ENCODE peak calls at places on chromosomes 1 and 21, in six cellular contexts. C, T, P, N, F and H are unnamed samples.

GRCh38 chr1:197521118-197521739 is 253.2 kb downstream of the CRB1 start:
- DNase-seq in F (no peak), P (no peak), N (peak), T (peak), C (no peak), H (peak)

GRCh38 chr1:173122958-173123852 is 72.5 kb upstream of the TNFSF18 start:
- DNase-seq in N (peak), F (no peak), C (peak), T (peak), P (peak), H (peak)

GRCh38 chr21:46651121-46651520 is 15.6 kb downstream of the PRMT2 start:
- DNase-seq in N (no peak), F (no peak), T (no peak), C (no peak), P (no peak), H (no peak)

GRCh38 chr1:203667616-203668015 is 41.0 kb downstream of the ATP2B4 start:
- DNase-seq in T (no peak), N (no peak), P (no peak), C (no peak), F (no peak), H (no peak)

GRCh38 chr1:157334041-157334440 is 195.8 kb upstream of the ETV3 start:
- DNase-seq in T (no peak), F (no peak), N (no peak), C (no peak), P (no peak), H (no peak)

GRCh38 chr1:33683913-33684312 is 180.0 kb upstream of the HMGB4 start:
- DNase-seq in T (no peak), F (no peak), P (no peak), N (no peak), C (no peak), H (no peak)

GRCh38 chr1:63848764-63849548 is 75.1 kb downstream of the ROR1 start:
- DNase-seq in P (no peak), C (no peak), T (no peak), F (no peak), N (no peak), H (peak)

GRCh38 chr1:25467193-25467592 is 36.5 kb downstream of the MACO1 start:
- DNase-seq in N (no peak), C (no peak), T (no peak), P (no peak), F (no peak), H (no peak)

GRCh38 chr1:187129132-187129531 is 300.4 kb downstream of the PLA2G4A start:
- DNase-seq in C (no peak), T (no peak), F (no peak), P (no peak), N (no peak), H (no peak)

GRCh38 chr1:227950735-227951224 is 3.0 kb upstream of the WNT9A start:
- DNase-seq in F (no peak), P (no peak), N (no peak), T (no peak), C (no peak), H (no peak)

GRCh38 chr1:109776911-109777310 is 13.2 kb upstream of the EPS8L3 start:
- DNase-seq in C (peak), F (peak), P (peak), N (peak), T (peak), H (peak)

GRCh38 chr1:15948091-15948591 is 27.8 kb downstream of the ZBTB17 start:
- DNase-seq in P (no peak), N (no peak), C (no peak), T (no peak), F (no peak), H (peak)

GRCh38 chr1:77834771-77835334 is 53.6 kb upstream of the NEXN start:
- DNase-seq in P (no peak), C (no peak), F (no peak), T (no peak), N (no peak), H (peak)

GRCh38 chr1:36752891-36753361 is 270.2 kb upstream of the CSF3R start:
- DNase-seq in F (no peak), P (no peak), T (no peak), N (peak), C (no peak), H (no peak)

GRCh38 chr21:34670220-34670961 is 1.6 kb downstream of the CLIC6 start:
- DNase-seq in F (no peak), N (no peak), P (peak), C (peak), T (no peak), H (peak)

GRCh38 chr1:9439074-9439761 is 100.0 kb upstream of the SLC25A33 start:
- DNase-seq in F (no peak), C (no peak), P (no peak), N (peak), T (no peak), H (no peak)

GRCh38 chr1:22831729-22832413 is 121.2 kb downstream of the EPHB2 start:
- DNase-seq in C (no peak), N (peak), F (no peak), P (no peak), T (no peak), H (no peak)

GRCh38 chr1:1959840-1960479 is 40.9 kb upstream of the TMEM52 start:
- DNase-seq in N (peak), P (peak), F (no peak), C (peak), T (peak), H (peak)

DNA sequence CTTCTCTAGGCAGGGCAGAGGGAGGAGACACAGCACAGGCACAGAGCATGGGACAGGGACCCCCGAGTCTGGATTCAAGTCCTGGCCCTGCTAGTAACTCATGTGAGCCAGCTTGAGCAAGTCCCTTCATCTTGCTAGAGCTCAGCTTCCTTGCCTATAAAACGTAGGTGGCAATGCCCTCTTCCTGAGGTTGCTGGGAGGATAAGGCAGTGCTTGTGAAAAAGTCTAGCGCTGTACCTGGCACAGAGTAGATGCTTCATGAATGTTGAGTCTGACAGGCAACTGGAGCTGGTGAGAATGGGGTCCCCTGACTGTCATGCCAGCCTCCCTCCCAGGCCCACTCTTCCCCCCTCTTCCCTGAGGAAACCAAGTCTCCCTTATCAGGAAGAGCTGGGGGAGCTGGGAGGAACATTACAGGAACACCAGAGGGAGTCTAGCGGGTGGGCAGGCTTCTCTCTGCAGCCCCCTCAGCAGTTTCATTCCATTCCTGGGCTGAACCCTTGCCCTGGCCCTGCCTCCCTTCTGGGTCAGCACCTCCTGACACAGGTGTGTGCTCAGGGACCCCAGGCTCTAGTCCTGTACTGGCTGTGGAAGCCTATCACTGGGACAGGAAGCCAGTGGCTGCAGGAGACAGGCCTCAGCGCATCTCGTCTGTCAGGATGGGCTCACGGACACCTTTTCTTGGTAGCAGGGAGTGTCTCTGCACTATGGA is 9.9 kb downstream of the CHRNB2 start:
- DNase-seq in C (no peak), P (no peak), N (no peak), F (no peak), T (no peak), H (no peak)
- TF ChIP-seq CREB1 in C (no peak), P (no peak), N (no peak), F (no peak), T (no peak), H (no peak)

GRCh38 chr1:226949401-226949800 is 9.3 kb downstream of the COQ8A start:
- DNase-seq in N (no peak), T (no peak), C (no peak), F (no peak), P (no peak), H (no peak)

GRCh38 chr1:226948996-226949395 is 8.9 kb downstream of the COQ8A start:
- DNase-seq in N (no peak), T (no peak), C (no peak), P (no peak), F (no peak), H (no peak)

GRCh38 chr1:226946841-226947240 is 6.7 kb downstream of the COQ8A start:
- DNase-seq in F (no peak), T (no peak), N (no peak), C (peak), P (no peak), H (no peak)

GRCh38 chr1:226948051-226948450 is 8.0 kb downstream of the COQ8A start:
- DNase-seq in T (no peak), N (no peak), C (no peak), P (no peak), F (no peak), H (no peak)

GRCh38 chr1:226948480-226948879 is 8.4 kb downstream of the COQ8A start:
- DNase-seq in P (no peak), T (no peak), C (no peak), F (no peak), N (no peak), H (no peak)
- TF ChIP-seq CREB1 in P (no peak), T (no peak), C (no peak), F (no peak), N (no peak), H (no peak)

GRCh38 chr1:19444399-19445021 is 40.8 kb downstream of the CAPZB start:
- DNase-seq in N (no peak), F (no peak), T (no peak), C (no peak), P (no peak), H (no peak)

GRCh38 chr1:19448491-19449439 is 36.6 kb downstream of the CAPZB start:
- DNase-seq in N (no peak), C (no peak), P (no peak), F (no peak), T (no peak), H (no peak)

GRCh38 chr1:19443321-19443720 is 42.0 kb downstream of the CAPZB start:
- DNase-seq in C (no peak), F (no peak), P (no peak), N (no peak), T (no peak), H (no peak)

GRCh38 chr1:19447550-19447949 is 37.8 kb downstream of the CAPZB start:
- DNase-seq in F (no peak), N (no peak), T (no peak), C (no peak), P (no peak), H (no peak)

DNA sequence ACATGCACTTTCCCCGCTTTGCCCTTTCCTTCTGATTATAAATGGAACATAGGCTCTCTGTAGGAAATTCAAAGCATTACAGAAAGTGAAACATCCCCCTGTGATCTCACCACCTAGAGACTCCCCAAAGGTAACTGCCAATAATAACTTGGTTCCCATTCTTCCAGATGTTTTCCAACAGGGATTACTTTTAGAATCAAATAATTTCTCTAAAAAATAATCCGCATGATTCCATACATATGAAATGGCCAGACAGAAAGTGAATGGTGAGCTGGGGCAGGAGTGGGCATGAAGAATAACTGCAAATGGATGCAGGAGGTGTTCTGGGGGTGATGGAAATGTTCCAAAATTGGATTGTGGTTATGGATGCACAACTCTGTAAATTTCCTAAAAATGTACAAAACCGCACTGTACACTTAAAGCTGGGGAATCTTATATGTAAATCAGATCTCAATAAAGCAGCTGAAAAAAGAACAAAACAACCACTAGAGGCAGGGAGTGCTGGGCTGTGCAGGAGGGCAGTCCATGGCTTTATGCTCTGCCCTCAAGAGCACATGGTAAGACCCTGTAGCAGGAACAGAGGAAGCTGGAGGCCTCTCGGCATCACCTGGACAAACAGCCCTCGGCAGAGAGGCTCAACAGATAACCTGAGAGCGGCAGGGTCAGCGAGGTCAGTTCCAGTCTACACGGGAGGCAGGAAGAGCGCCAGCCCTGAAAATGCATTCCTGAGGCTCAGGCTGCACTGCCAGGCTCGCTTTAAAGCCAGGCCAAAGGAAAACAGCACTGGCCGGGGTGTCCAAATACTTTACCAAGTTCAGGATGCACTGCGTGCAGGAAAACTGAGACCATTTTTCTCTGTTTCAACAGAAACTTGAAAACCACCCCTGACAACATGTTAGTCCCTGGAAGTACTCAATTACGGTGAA is 39.7 kb downstream of the CAPZB start:
- DNase-seq in P (peak), T (no peak), F (no peak), C (no peak), N (peak), H (peak)
- TF ChIP-seq CREB1 in P (no peak), T (no peak), F (no peak), C (no peak), N (no peak), H (no peak)

DNA sequence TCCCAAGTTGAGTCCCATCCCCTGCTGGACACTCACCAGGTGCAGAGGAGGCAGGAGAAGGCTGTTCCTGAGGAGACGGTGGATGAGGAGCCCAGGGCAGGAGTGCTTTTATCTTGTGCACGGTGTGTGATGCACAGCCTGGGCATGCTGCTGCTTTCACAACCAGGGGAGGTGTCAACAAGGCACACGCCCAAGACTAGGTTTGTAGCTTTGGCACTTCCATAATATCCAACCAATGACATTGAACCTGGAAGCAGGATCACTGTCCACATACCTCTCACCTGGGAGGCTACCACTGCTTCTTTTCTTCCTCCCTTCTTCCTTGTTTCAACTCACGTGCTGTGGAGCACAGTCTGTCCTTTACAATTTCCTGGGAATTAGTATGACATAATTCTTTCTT is at the start of gene LCE3D:
- DNase-seq in F (no peak), C (no peak), T (no peak), N (no peak), P (no peak), H (no peak)
- TF ChIP-seq CREB1 in F (no peak), C (no peak), T (no peak), N (no peak), P (no peak), H (no peak)

DNA sequence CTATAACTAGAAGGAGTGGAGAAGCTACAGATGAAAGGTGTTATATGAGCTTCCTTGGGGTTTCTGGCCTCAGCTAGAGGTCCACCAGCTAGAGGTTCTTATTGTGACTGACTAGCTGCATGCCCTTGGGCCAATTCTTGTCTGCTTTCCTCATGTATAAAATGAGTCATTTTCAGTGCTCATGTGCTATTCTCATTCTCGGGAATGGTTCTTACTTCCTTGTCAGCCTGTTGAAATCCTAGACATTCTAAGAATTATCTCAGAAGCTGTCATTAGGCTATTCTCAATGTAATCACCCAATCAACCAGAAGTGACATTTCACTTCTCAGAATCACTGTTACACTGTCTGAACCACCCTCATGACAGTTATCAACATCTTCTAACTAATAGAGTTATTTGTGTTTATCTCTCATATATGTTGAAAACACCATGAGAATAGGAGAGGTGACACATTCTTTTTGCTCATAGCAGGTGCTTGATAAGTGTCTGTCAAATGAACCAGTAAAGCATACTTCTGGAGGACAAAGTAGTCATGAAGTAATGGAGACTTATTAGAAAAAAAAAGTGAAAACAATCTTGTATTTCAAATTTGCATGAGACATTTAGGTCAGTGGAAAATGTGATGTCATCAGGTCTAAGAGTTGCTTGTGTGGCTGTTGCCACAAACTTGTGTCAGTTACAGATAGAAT is 122.8 kb upstream of the IVNS1ABP start:
- DNase-seq in C (no peak), P (no peak), N (no peak), T (peak), F (peak), H (no peak)
- TF ChIP-seq CREB1 in C (no peak), P (no peak), N (no peak), T (no peak), F (peak), H (no peak)

GRCh38 chr1:201889092-201889968 is 632 bp downstream of the SHISA4 start:
- DNase-seq in T (no peak), N (no peak), P (no peak), F (no peak), C (no peak), H (no peak)

GRCh38 chr1:201886103-201886885 is 2.4 kb upstream of the SHISA4 start:
- DNase-seq in F (no peak), P (no peak), N (no peak), T (peak), C (no peak), H (no peak)

GRCh38 chr1:201887116-201887866 is 1.4 kb upstream of the SHISA4 start:
- DNase-seq in F (no peak), P (no peak), N (no peak), T (peak), C (no peak), H (no peak)

GRCh38 chr1:201890223-201890622 is 1.5 kb downstream of the SHISA4 start:
- DNase-seq in F (no peak), T (no peak), N (no peak), P (no peak), C (no peak), H (no peak)

GRCh38 chr1:201888282-201889033 is at the start of gene SHISA4:
- DNase-seq in F (no peak), N (peak), P (peak), T (peak), C (peak), H (peak)
- TF ChIP-seq CREB1 in F (no peak), N (no peak), P (no peak), T (no peak), C (no peak), H (no peak)

GRCh38 chr21:41976611-41977010 is 22.8 kb upstream of the C2CD2 start:
- DNase-seq in C (peak), P (no peak), N (no peak), T (no peak), F (no peak), H (no peak)

GRCh38 chr21:41973861-41974751 is 20.3 kb upstream of the C2CD2 start:
- DNase-seq in T (no peak), C (peak), F (no peak), P (no peak), N (peak), H (peak)

GRCh38 chr21:41974752-41975053 is 20.9 kb upstream of the C2CD2 start:
- DNase-seq in P (no peak), C (no peak), T (no peak), F (no peak), N (no peak), H (no peak)

GRCh38 chr21:41977034-41977950 is 23.5 kb upstream of the C2CD2 start:
- DNase-seq in C (peak), T (no peak), F (no peak), P (no peak), N (no peak), H (no peak)

DNA sequence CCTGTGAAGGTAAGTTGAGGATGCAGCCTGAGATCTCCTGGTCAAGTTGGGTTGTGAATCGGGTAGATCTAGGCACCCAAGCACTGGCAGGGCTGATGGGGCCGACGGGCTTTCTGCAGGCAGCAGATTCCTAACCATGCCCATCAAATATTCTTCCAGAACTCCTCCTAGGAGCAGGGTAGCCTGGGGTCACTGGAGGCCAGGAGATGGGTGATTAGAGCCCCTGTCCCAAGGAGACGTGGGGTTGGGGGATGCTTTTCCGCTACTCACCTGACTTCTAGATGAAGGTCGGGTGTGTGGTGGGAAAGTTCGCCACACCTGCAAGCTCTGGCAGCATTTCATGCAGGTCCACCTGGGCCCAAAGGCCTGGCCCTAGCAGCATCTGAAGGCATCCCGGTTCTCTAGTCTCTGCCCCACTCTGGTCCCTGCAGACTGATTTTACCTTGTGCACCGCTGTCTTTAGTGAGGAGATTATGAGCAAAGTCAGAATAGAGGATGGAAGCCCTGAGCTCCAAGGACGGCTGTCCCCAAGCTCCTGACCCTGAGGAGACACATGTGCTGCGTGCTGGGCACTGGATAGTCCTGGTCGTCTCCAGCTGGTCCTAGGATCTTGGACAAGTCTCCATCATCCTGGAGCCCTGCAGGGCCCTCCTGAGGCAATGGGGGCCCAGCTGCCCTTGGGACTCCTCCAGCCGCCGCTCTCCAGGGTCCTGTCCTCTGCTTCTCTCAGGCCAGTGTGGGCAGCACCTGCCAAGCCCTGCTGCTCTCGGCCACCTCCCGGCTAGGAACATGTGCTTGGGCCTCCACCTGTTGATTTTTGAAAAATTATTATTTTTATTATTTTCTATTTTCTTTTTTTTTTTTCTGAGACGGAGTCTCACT is 21.8 kb upstream of the C2CD2 start:
- DNase-seq in T (no peak), P (peak), C (peak), F (no peak), N (no peak), H (peak)
- TF ChIP-seq CREB1 in T (no peak), P (no peak), C (no peak), F (no peak), N (no peak), H (no peak)